ENCODE peak calls at places on chromosomes 16 and 17, in eight cellular contexts. One of them, this sample, is unnamed.

GRCh38 chr17:78862073-78863023 is 21.7 kb upstream of the USP36 start:
- DNase-seq in GM23338: no peak
- DNase-seq in AG08396: peak
- DNase-seq in fibroblast of pulmonary artery: peak
- DNase-seq in PC-3: peak
- DNase-seq in nephron progenitor cell: no peak
- DNase-seq in NCI-H460: peak
- DNase-seq in hippocampal formation: no peak
- DNase-seq in this sample: peak

GRCh38 chr16:84138824-84139627 is 6.0 kb downstream of the HSDL1 start:
- DNase-seq in GM23338: peak
- DNase-seq in AG08396: peak
- DNase-seq in fibroblast of pulmonary artery: peak
- DNase-seq in PC-3: peak
- DNase-seq in nephron progenitor cell: no peak
- DNase-seq in NCI-H460: no peak
- DNase-seq in hippocampal formation: no peak
- DNase-seq in this sample: no peak

GRCh38 chr16:46908540-46909372 is 24.6 kb downstream of the GPT2 start:
- DNase-seq in GM23338: peak
- DNase-seq in AG08396: peak
- DNase-seq in fibroblast of pulmonary artery: peak
- DNase-seq in PC-3: peak
- DNase-seq in nephron progenitor cell: peak
- DNase-seq in NCI-H460: peak
- DNase-seq in hippocampal formation: peak
- DNase-seq in this sample: peak

GRCh38 chr17:82981141-82981540 is 98.3 kb upstream of the METRNL start:
- DNase-seq in GM23338: no peak
- DNase-seq in AG08396: no peak
- DNase-seq in fibroblast of pulmonary artery: no peak
- DNase-seq in PC-3: no peak
- DNase-seq in nephron progenitor cell: no peak
- DNase-seq in NCI-H460: no peak
- DNase-seq in hippocampal formation: no peak
- DNase-seq in this sample: no peak

GRCh38 chr17:182164-182751 is 808 bp upstream of the DOC2B start:
- DNase-seq in GM23338: peak
- DNase-seq in AG08396: no peak
- DNase-seq in fibroblast of pulmonary artery: no peak
- DNase-seq in PC-3: no peak
- DNase-seq in nephron progenitor cell: no peak
- DNase-seq in NCI-H460: peak
- DNase-seq in hippocampal formation: no peak
- DNase-seq in this sample: no peak

GRCh38 chr17:37492167-37492566 is 2.5 kb downstream of the DUSP14 start:
- DNase-seq in GM23338: no peak
- DNase-seq in AG08396: no peak
- DNase-seq in fibroblast of pulmonary artery: no peak
- DNase-seq in PC-3: no peak
- DNase-seq in nephron progenitor cell: no peak
- DNase-seq in NCI-H460: no peak
- DNase-seq in hippocampal formation: no peak
- DNase-seq in this sample: no peak

GRCh38 chr16:17474572-17474971 is 3.8 kb upstream of the XYLT1 start:
- DNase-seq in GM23338: no peak
- DNase-seq in AG08396: no peak
- DNase-seq in fibroblast of pulmonary artery: no peak
- DNase-seq in PC-3: no peak
- DNase-seq in nephron progenitor cell: no peak
- DNase-seq in NCI-H460: no peak
- DNase-seq in hippocampal formation: no peak
- DNase-seq in this sample: no peak

GRCh38 chr17:9226794-9227135 is 205.5 kb downstream of the NTN1 start:
- DNase-seq in GM23338: peak
- DNase-seq in AG08396: no peak
- DNase-seq in fibroblast of pulmonary artery: no peak
- DNase-seq in PC-3: no peak
- DNase-seq in nephron progenitor cell: no peak
- DNase-seq in NCI-H460: no peak
- DNase-seq in hippocampal formation: no peak
- DNase-seq in this sample: no peak